ENCODE peak calls at places on chromosome 1, in five cellular contexts. O, C, H, R and J are unnamed samples.

GRCh38 chr1:37032660-37033354 is 1.5 kb downstream of the GRIK3 start:
- DNase-seq in C (peak), O (no peak), H (no peak), R (peak), J (no peak)

GRCh38 chr1:116913941-116914340 is 4.2 kb downstream of the PTGFRN start:
- DNase-seq in C (no peak), H (no peak), R (no peak), O (no peak), J (no peak)

GRCh38 chr1:9872430-9873165 is 37.5 kb downstream of the CTNNBIP1 start:
- DNase-seq in H (no peak), O (peak), C (no peak), R (no peak), J (no peak)

GRCh38 chr1:205726619-205727125 is 23.3 kb downstream of the NUCKS1 start:
- DNase-seq in R (no peak), H (no peak), O (no peak), C (no peak), J (no peak)

GRCh38 chr1:72062584-72062983 is 219.8 kb downstream of the NEGR1 start:
- DNase-seq in O (peak), C (no peak), R (no peak), H (no peak), J (no peak)

GRCh38 chr1:205144751-205145150 is 23.0 kb upstream of the RBBP5 start:
- DNase-seq in R (no peak), H (no peak), C (no peak), O (peak), J (no peak)

GRCh38 chr1:175269151-175269550 is 76.6 kb upstream of the KIAA0040 start:
- DNase-seq in R (peak), C (no peak), H (no peak), O (no peak), J (no peak)

GRCh38 chr1:180264595-180264994 is 34.5 kb downstream of the LHX4 start:
- DNase-seq in O (no peak), C (no peak), R (no peak), H (no peak), J (no peak)

GRCh38 chr1:200727257-200727656 is 11.4 kb upstream of the CAMSAP2 start:
- DNase-seq in R (no peak), C (no peak), O (no peak), H (no peak), J (no peak)

GRCh38 chr1:184626076-184627011 is 128.3 kb downstream of the EDEM3 start:
- DNase-seq in H (no peak), O (no peak), R (no peak), C (no peak), J (no peak)

GRCh38 chr1:106344494-106344893 is 712.0 kb upstream of the PRMT6 start:
- DNase-seq in O (no peak), R (peak), C (peak), H (no peak), J (no peak)

GRCh38 chr1:151702936-151703335 is 13.7 kb downstream of the CELF3 start:
- DNase-seq in R (no peak), C (no peak), O (no peak), H (no peak), J (no peak)

GRCh38 chr1:42379794-42380616 is 587 bp upstream of the RIMKLA start:
- DNase-seq in H (no peak), C (peak), R (peak), O (peak), J (peak)

GRCh38 chr1:244304156-244304555 is 147.6 kb downstream of the ADSS2 start:
- DNase-seq in C (no peak), R (no peak), H (no peak), O (no peak), J (no peak)
- H2BK120ac ChIP-seq in C (no peak), R (no peak), H (no peak), O (no peak), J (no peak)

GRCh38 chr1:31709060-31709459 is 5.2 kb upstream of the COL16A1 start:
- DNase-seq in R (no peak), C (no peak), H (no peak), O (no peak), J (no peak)

GRCh38 chr1:31708324-31708723 is 4.5 kb upstream of the COL16A1 start:
- DNase-seq in R (no peak), C (no peak), H (no peak), O (peak), J (no peak)

GRCh38 chr1:31705080-31705866 is 1.5 kb upstream of the COL16A1 start:
- DNase-seq in H (no peak), C (peak), R (peak), O (peak), J (no peak)

GRCh38 chr1:31706384-31707058 is 2.7 kb upstream of the COL16A1 start:
- DNase-seq in R (no peak), H (no peak), C (no peak), O (peak), J (no peak)

DNA sequence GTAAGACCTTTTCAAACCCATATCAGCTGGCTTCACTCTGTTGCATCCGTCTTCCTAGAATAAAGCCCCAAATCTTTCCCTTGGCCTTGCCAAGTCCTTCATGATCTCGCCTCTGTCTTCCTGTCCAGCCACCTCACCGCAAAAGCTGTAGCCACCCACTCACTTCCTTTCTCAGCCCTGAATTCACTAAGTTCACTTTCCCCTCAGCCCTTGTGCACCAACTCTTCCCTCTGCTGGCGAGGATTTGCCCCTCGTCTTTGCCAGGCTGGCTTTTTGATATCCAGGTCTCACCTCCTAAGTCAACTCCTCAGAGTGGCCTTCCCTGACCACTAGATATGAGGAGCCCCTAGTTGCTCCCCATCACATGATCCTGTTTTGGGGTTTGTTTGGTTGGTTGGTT is 3.9 kb upstream of the COL16A1 start:
- DNase-seq in R (peak), O (peak), H (no peak), C (no peak), J (no peak)
- H2BK120ac ChIP-seq in R (no peak), O (peak), H (no peak), C (no peak), J (no peak)

GRCh38 chr1:18919949-18920348 is 17.6 kb upstream of the ALDH4A1 start:
- DNase-seq in C (no peak), O (no peak), R (no peak), H (no peak), J (no peak)

GRCh38 chr1:18920931-18921330 is 18.6 kb upstream of the ALDH4A1 start:
- DNase-seq in H (no peak), R (no peak), O (no peak), C (no peak), J (no peak)

GRCh38 chr1:18922319-18922726 is 20.0 kb upstream of the ALDH4A1 start:
- DNase-seq in R (no peak), H (no peak), C (no peak), O (peak), J (no peak)

GRCh38 chr1:18922848-18923475 is 20.6 kb upstream of the ALDH4A1 start:
- DNase-seq in C (no peak), O (no peak), H (no peak), R (no peak), J (no peak)

DNA sequence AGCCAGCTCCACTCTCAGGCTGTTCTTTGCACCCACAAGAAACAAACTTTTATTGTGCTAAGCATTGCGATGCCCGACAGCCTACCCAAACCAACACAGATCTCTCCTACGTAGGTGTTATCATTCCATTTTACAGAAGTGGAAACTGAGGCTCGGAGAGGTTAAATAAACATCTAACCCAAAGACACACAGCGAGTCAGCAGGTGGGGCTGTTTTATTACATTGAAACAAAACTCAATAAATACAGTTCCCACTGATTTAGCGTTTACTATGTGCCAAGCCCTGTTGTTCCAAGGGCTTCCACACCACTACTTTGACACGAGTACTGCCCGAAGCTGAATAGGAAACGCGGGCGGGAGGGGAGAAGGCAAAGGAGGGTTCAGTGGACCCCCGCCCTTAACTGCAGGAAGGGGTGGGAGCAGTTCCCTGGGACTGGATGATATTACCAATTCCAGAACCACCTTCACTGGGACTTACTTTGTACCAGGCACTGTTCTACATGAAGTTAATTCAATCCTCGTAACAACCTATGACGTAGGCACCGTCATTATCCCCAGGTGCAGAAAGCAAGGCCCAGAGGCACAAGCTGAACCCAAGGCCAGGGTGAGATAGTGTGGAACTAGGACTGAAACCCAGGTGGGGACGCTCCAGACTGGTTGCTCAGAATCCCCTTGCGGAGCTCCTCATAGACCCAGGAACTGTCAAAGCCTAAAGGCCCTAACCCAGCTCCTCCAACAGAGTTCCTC is 19.3 kb upstream of the ALDH4A1 start:
- DNase-seq in O (no peak), C (no peak), R (no peak), H (no peak), J (no peak)
- H2BK120ac ChIP-seq in O (peak), C (no peak), R (no peak), H (no peak), J (no peak)

GRCh38 chr1:93992954-93993353 is 83.7 kb upstream of the GCLM start:
- DNase-seq in H (no peak), C (no peak), O (no peak), R (no peak), J (no peak)
- H2BK120ac ChIP-seq in H (no peak), C (no peak), O (no peak), R (no peak), J (no peak)

GRCh38 chr1:208931936-208932335 is 651.6 kb upstream of the CAMK1G start:
- DNase-seq in O (no peak), C (no peak), H (no peak), R (no peak), J (no peak)

GRCh38 chr1:208928335-208928734 is 655.2 kb upstream of the CAMK1G start:
- DNase-seq in H (no peak), C (no peak), R (no peak), O (no peak), J (no peak)

GRCh38 chr1:208933984-208934525 is 649.5 kb upstream of the CAMK1G start:
- DNase-seq in R (no peak), C (no peak), H (no peak), O (no peak), J (no peak)

GRCh38 chr1:208924958-208925357 is 658.6 kb upstream of the CAMK1G start:
- DNase-seq in R (no peak), O (no peak), H (no peak), C (no peak), J (no peak)

GRCh38 chr1:208929575-208929974 is 653.9 kb upstream of the CAMK1G start:
- DNase-seq in H (no peak), R (no peak), C (no peak), O (no peak), J (no peak)
- H2BK120ac ChIP-seq in H (no peak), R (no peak), C (no peak), O (no peak), J (no peak)

GRCh38 chr1:26689504-26689903 is 6.3 kb upstream of the ARID1A start:
- DNase-seq in O (no peak), R (no peak), H (no peak), C (no peak), J (no peak)

GRCh38 chr1:26690576-26691031 is 5.2 kb upstream of the ARID1A start:
- DNase-seq in R (peak), C (no peak), O (no peak), H (no peak), J (no peak)

GRCh38 chr1:26690157-26690556 is 5.7 kb upstream of the ARID1A start:
- DNase-seq in R (no peak), C (no peak), H (no peak), O (no peak), J (no peak)

GRCh38 chr1:26684763-26685162 is 11.1 kb upstream of the ARID1A start:
- DNase-seq in H (no peak), R (no peak), C (no peak), O (no peak), J (no peak)

DNA sequence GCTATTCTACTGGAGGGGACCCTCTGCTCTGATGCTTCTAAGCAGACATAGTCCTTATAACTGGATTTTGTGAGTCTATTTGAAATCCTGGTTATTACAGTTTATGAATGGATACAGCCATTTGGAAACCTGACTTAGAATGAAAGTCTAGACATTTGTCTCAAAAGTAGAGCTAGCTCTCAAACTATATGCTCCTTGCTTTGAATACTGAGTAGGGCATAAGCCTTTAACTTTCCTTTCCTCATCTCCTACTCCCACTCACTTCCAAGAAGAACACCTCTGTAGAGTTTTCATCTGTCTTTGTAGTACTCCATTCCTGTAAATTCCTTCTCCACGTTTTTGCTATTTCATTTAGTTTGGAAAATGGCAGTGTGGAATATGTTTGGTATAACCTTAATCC is 9.0 kb upstream of the ARID1A start:
- DNase-seq in O (no peak), C (no peak), H (no peak), R (peak), J (no peak)
- H2BK120ac ChIP-seq in O (no peak), C (no peak), H (no peak), R (no peak), J (no peak)

DNA sequence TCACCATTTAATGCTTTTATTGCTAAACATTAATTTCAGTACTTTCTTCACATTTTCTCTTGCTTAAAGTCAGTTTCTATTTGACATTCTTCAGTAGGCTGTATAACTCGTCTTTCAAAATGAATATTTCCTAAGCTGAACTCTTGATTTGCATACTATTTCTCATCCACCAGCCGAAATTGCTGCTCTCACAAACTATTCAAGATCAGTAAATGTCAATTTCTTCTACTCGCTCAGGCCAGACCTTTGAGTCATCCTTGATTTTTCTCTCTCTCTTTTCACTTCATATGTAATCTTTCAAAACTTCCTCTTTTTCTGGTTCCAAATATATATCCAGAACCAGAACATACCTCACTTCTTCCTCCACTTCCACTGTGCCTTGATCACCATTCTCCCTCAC is 990.0 kb downstream of the KCNT2 start:
- DNase-seq in C (no peak), H (no peak), O (no peak), R (no peak), J (no peak)
- H2BK120ac ChIP-seq in C (no peak), H (no peak), O (no peak), R (no peak), J (no peak)

DNA sequence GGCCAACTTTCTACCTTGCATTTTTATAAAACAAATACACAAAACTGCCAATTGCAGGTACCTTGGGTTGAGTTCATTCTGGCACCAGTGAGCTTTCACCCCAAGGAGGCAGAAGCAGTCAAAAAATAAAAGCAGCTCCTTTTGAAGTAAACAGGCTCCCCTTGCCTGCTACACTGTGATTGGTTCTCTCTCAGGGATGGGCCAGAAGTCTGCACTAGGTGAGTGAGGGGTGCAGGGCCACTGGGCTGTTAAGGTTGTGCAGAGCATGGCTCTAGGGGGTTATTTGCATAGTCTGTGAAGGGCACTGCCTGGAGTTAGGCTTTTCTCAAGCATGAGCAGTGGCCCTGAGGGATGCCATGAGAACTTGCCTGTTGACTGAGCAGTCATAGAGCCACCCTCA is 39.1 kb downstream of the AKNAD1 start:
- DNase-seq in O (no peak), H (no peak), R (peak), C (no peak), J (no peak)
- H2BK120ac ChIP-seq in O (no peak), H (no peak), R (no peak), C (no peak), J (no peak)

GRCh38 chr1:24735156-24735618 is 10.1 kb upstream of the CLIC4 start:
- DNase-seq in O (no peak), H (no peak), C (no peak), R (peak), J (no peak)

GRCh38 chr1:24735619-24736375 is 9.4 kb upstream of the CLIC4 start:
- DNase-seq in R (peak), C (no peak), O (peak), H (no peak), J (no peak)

GRCh38 chr1:24739241-24739640 is 6.0 kb upstream of the CLIC4 start:
- DNase-seq in C (no peak), O (no peak), R (no peak), H (no peak), J (no peak)

GRCh38 chr1:24742090-24742938 is 2.9 kb upstream of the CLIC4 start:
- DNase-seq in R (peak), O (peak), C (peak), H (peak), J (no peak)

GRCh38 chr1:24737368-24738117 is 7.7 kb upstream of the CLIC4 start:
- DNase-seq in O (no peak), R (no peak), C (no peak), H (no peak), J (no peak)
- H2BK120ac ChIP-seq in O (no peak), R (no peak), C (no peak), H (peak), J (no peak)